ENCODE peak calls at places on chromosomes 7 and 10, in seven cellular contexts. L is Calu3; G is H7; F is activated effector memory CD4-positive, alpha-beta T cell treated with Interleukin-2 at 50 U/mL for 16 hours; W is CD4-positive, alpha-beta T cell; Q is KG1; A is HCT116. C is an unnamed sample.

GRCh38 chr7:36594445-36594844 is 129.8 kb downstream of the AOAH start:
- DNase-seq in L (no peak), G (no peak), F (no peak), W (no peak), Q (no peak), A (no peak), C (no peak)

GRCh38 chr7:114885836-114886235 is 36.1 kb upstream of the MDFIC start:
- DNase-seq in L (no peak), G (no peak), F (no peak), W (no peak), Q (no peak), A (no peak), C (no peak)

GRCh38 chr7:131625817-131626372 is 69.5 kb upstream of the PODXL start:
- DNase-seq in L (peak), G (peak), F (no peak), W (no peak), Q (no peak), A (peak), C (no peak)

GRCh38 chr7:37333075-37333474 is 115.6 kb downstream of the ELMO1 start:
- DNase-seq in L (no peak), G (no peak), F (no peak), W (no peak), Q (no peak), A (no peak), C (no peak)

GRCh38 chr10:62992145-62992721 is 140.9 kb upstream of the NRBF2 start:
- DNase-seq in L (no peak), G (no peak), F (no peak), W (no peak), Q (no peak), A (no peak), C (no peak)

GRCh38 chr7:32481921-32482320 is 8.3 kb downstream of the LSM5 start:
- DNase-seq in L (no peak), G (no peak), F (no peak), W (no peak), Q (no peak), A (no peak), C (no peak)

GRCh38 chr10:4303045-4303444 is 518.0 kb upstream of the KLF6 start:
- DNase-seq in L (no peak), G (no peak), F (no peak), W (no peak), Q (no peak), A (no peak), C (no peak)

GRCh38 chr10:89327803-89328441 is at the start of gene IFIT3:
- DNase-seq in L (peak), G (no peak), F (no peak), W (no peak), Q (peak), A (peak), C (peak)

GRCh38 chr7:122887198-122887597 is 938 bp upstream of the CADPS2 start:
- DNase-seq in L (peak), G (peak), F (no peak), W (no peak), Q (no peak), A (peak), C (no peak)

GRCh38 chr7:51428226-51428887 is 111.7 kb upstream of the COBL start:
- DNase-seq in L (peak), G (no peak), F (no peak), W (no peak), Q (no peak), A (peak), C (no peak)

C was measured in activated T-helper 1 cell treated with anti-CD3 and anti-CD28 coated beads, Interleukin-12 subunit alpha, Interleukin-12 subunit beta, Interleukin-2, Interleukin-4 antibody, amounts not matched to agents 30 ng/mL and 10 ng/mL and 1 ng/mL, durations not matched to agents 14 hours and 24 hours and 36 hours.